ENCODE peak calls at places on chromosome 17, in seven cellular contexts. V is Peyer's patch, A is SJSA1, L is stomach, T is mesendoderm, Y is breast epithelium, Q is adrenal gland. U is an unnamed sample. For H3K4me1, the result is how much of the 10 kb centered on the place peaks cover.

GRCh38 chr17:73683788-73684582 is 39.7 kb upstream of the SDK2 start:
- DNase-seq in L (no peak), A (no peak), V (no peak), Y (no peak), Q (no peak), T (no peak), U (no peak)

GRCh38 chr17:58648236-58648635 is 43.6 kb downstream of the TEX14 start:
- DNase-seq in T (no peak), L (no peak), Y (no peak), A (no peak), V (no peak), Q (no peak), U (no peak)

GRCh38 chr17:57733085-57733484 is 12.0 kb downstream of the CCDC182 start:
- DNase-seq in T (no peak), Y (no peak), L (no peak), V (no peak), Q (no peak), A (no peak), U (no peak)

GRCh38 chr17:40440166-40440565 is 3.1 kb upstream of the IGFBP4 start:
- DNase-seq in V (no peak), T (no peak), Q (peak), L (no peak), A (no peak), Y (no peak), U (no peak)

GRCh38 chr17:16419074-16419928 is 3.9 kb downstream of the TRPV2 start:
- DNase-seq in V (no peak), L (no peak), Y (no peak), A (peak), Q (peak), T (peak), U (no peak)

GRCh38 chr17:48310748-48311213 is 119.2 kb downstream of the SKAP1 start:
- DNase-seq in L (no peak), T (no peak), Q (no peak), A (no peak), Y (no peak), V (no peak), U (no peak)

GRCh38 chr17:8964801-8965393 is 610 bp downstream of the PIK3R5 start:
- DNase-seq in T (no peak), L (no peak), Q (no peak), V (no peak), A (no peak), Y (no peak), U (no peak)

GRCh38 chr17:36089888-36090836 is at the start of gene CCL3:
- DNase-seq in A (no peak), Q (no peak), Y (no peak), V (no peak), T (no peak), L (no peak), U (no peak)

GRCh38 chr17:65389426-65389825 is 172.0 kb downstream of the AXIN2 start:
- DNase-seq in V (no peak), L (no peak), Y (no peak), Q (no peak), A (no peak), T (no peak), U (no peak)

GRCh38 chr17:52673791-52674190 is 515.3 kb upstream of the CA10 start:
- DNase-seq in L (no peak), T (peak), V (no peak), A (no peak), Q (no peak), Y (no peak), U (no peak)

GRCh38 chr17:64343071-64343774 is 47.4 kb downstream of the PECAM1 start:
- DNase-seq in A (no peak), T (no peak), Y (no peak), V (no peak), Q (no peak), L (no peak), U (no peak)
- H3K4me1 ChIP-seq in A (under half), T (under half), Y (under half), V (under half), Q (under half), L (under half), U (under half)

GRCh38 chr17:77410470-77410869 is 269.7 kb downstream of the SEC14L1 start:
- DNase-seq in Q (no peak), Y (no peak), L (no peak), A (no peak), V (no peak), T (no peak), U (no peak)
- H3K27ac ChIP-seq in Q (peak), Y (peak), L (peak), A (peak), V (peak), T (no peak), U (peak)

GRCh38 chr17:19943599-19943998 is 34.0 kb downstream of the AKAP10 start:
- DNase-seq in T (no peak), V (no peak), L (no peak), Q (no peak), Y (no peak), A (no peak), U (no peak)

GRCh38 chr17:19940722-19941464 is 36.7 kb downstream of the AKAP10 start:
- DNase-seq in T (peak), V (no peak), L (no peak), Q (no peak), Y (no peak), A (no peak), U (no peak)

GRCh38 chr17:19945009-19945650 is 32.5 kb downstream of the AKAP10 start:
- DNase-seq in Y (no peak), T (no peak), Q (no peak), V (no peak), A (no peak), L (no peak), U (no peak)

GRCh38 chr17:19939993-19940721 is 37.5 kb downstream of the AKAP10 start:
- DNase-seq in T (no peak), A (no peak), Y (no peak), L (no peak), Q (no peak), V (no peak), U (no peak)

DNA sequence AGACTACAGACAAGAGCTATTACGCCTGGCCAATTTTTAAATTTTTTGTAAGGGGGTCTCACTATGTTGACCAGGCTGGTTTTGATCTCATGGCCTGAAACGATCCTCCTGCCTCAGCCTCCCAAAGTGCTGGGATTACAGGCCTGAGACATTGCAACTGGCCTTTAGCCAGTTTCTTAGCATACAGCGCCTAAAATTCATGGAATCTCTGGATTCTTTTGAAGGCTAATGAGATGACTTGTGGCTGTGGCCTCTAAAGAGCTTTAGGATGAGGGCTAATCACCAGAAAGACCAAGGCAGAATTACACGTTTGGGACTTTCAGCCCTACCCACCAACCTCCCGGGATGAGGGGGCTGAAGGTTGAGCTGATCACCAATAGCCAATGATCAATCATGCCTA is 34.6 kb downstream of the AKAP10 start:
- DNase-seq in A (no peak), Q (no peak), T (peak), V (no peak), Y (no peak), L (no peak), U (no peak)
- H3K4me3 ChIP-seq in A (no peak), Q (no peak), T (no peak), V (no peak), Y (no peak), L (no peak), U (no peak)

DNA sequence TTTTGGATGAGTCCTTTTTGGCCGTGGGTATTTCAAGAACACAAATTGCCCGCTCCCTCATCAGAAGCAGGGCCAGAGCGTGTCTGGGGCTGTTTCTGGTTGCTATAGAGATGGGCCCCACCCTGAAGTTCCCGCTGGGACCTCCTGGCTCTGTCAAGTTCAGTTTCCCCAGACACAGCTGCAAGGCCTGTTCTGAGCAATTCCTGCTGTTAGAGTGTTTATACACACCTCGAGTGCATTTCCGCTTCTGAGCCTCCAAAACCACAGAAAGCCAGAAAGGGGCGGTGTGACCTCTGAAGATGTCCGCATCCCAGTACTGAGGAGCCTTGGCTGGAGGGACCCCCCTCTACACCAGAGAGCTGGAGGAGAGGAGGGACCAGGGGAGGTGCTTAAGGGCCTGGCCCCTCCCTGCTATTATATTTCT is 9.3 kb upstream of the WBP2 start:
- DNase-seq in Y (no peak), A (peak), L (peak), T (no peak), V (no peak), Q (peak), U (no peak)
- H3K4me1 ChIP-seq in Y (under half), A (under half), L (under half), T (under half), V (under half), Q (under half), U (under half)

GRCh38 chr17:41976142-41976768 is 9.7 kb downstream of the CNP start:
- DNase-seq in Y (no peak), T (no peak), Q (peak), A (no peak), L (no peak), V (no peak), U (no peak)
- H3K27ac ChIP-seq in Y (peak), T (no peak), Q (peak), A (no peak), L (peak), V (peak), U (peak)

DNA sequence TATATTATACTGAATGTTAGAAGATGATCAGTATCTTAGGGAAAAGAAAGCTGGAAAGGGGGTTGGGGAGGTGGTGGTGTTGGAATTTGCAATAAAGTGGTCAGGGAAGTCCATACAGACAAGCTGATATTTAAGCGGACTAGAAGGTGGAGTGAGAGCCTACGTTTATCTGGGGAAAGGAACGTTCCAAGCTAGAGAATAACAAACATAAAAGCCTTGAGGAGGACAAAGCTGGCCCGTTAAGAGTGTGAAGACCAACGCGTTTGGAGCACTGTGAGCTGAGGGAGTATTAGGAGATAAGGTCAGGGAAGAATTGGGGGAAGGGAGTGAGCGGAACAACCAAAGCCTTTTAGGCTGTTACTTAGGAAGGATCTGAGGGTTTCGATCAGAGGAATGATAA is 1.4 kb downstream of the DDX42 start:
- DNase-seq in V (no peak), Y (no peak), A (no peak), Q (no peak), L (no peak), T (peak), U (no peak)
- H3K4me3 ChIP-seq in V (peak), Y (peak), A (peak), Q (no peak), L (peak), T (peak), U (peak)

GRCh38 chr17:39235555-39236221 is 9.9 kb upstream of the STAC2 start:
- DNase-seq in Q (peak), L (no peak), V (no peak), T (peak), Y (no peak), A (no peak), U (no peak)

GRCh38 chr17:39239640-39240314 is 14.0 kb upstream of the STAC2 start:
- DNase-seq in T (peak), A (no peak), Y (peak), L (peak), V (peak), Q (no peak), U (no peak)

GRCh38 chr17:39237586-39237985 is 11.8 kb upstream of the STAC2 start:
- DNase-seq in Y (no peak), L (no peak), A (no peak), Q (no peak), V (no peak), T (no peak), U (no peak)

GRCh38 chr17:39236981-39237441 is 11.3 kb upstream of the STAC2 start:
- DNase-seq in A (no peak), V (no peak), Q (no peak), L (no peak), Y (no peak), T (no peak), U (no peak)

GRCh38 chr17:39236383-39236927 is 10.7 kb upstream of the STAC2 start:
- DNase-seq in V (no peak), T (no peak), L (no peak), Y (no peak), Q (no peak), A (no peak), U (no peak)
- H3K4me1 ChIP-seq in V (under half), T (under half), L (under half), Y (under half), Q (under half), A (under half), U (under half)

U was measured in thoracic aorta.